ENCODE peak calls at places on chromosomes 6 and 20, in nine cellular contexts. L is memory B cell; O is iPS DF 19.7; E is ELR; D is GOT3; X is NK-92 treated with Interleukin-12 subunit alpha and Interleukin-12 subunit beta, amount 100 ng/mL, for 24 hours; K is HEK293T; R is endothelial cell; G is IMR-90. U is an unnamed sample.

GRCh38 chr6:109896333-109896732 is 81.8 kb upstream of the GPR6 start:
- DNase-seq in E (no peak), X (no peak), R (no peak), D (no peak), O (no peak), K (no peak), G (peak), L (no peak), U (peak)

GRCh38 chr20:370977-371754 is 9.4 kb upstream of the TRIB3 start:
- DNase-seq in E (no peak), X (no peak), O (no peak), G (no peak), L (no peak), R (no peak), K (no peak), D (no peak), U (no peak)

GRCh38 chr20:63112491-63113219 is 103.3 kb downstream of the YTHDF1 start:
- DNase-seq in X (no peak), L (no peak), R (no peak), G (no peak), O (no peak), D (no peak), K (no peak), E (no peak), U (no peak)

GRCh38 chr6:167005350-167006159 is 6.4 kb downstream of the CEP43 start:
- DNase-seq in R (no peak), K (no peak), G (no peak), L (no peak), O (no peak), E (no peak), D (no peak), X (no peak), U (peak)

GRCh38 chr6:130313206-130313605 is 52.6 kb upstream of the TMEM200A start:
- DNase-seq in X (no peak), O (peak), E (no peak), K (no peak), D (no peak), L (no peak), R (no peak), G (no peak), U (no peak)

GRCh38 chr6:118551063-118551672 is 3.1 kb downstream of the PLN start:
- DNase-seq in L (no peak), K (peak), R (no peak), O (no peak), G (peak), E (peak), D (no peak), X (no peak), U (peak)

GRCh38 chr6:167209577-167209975 is 51.8 kb upstream of the GPR31 start:
- DNase-seq in G (no peak), E (no peak), D (no peak), X (no peak), R (no peak), L (no peak), K (no peak), O (no peak), U (no peak)

GRCh38 chr20:49908258-49908565 is 7.1 kb downstream of the SPATA2 start:
- DNase-seq in R (no peak), L (no peak), D (no peak), E (no peak), K (no peak), X (no peak), O (no peak), G (no peak), U (no peak)

U was measured in fibroblast of the aortic adventitia.